ENCODE peak calls at places on chromosome 19, in four cellular contexts. K is K562, T is HL-60, A is GM12878. X is an unnamed sample.

GRCh38 chr19:50333235-50333736 is 4.1 kb upstream of the KCNC3 start:
- DNase-seq in A (peak), T (peak), K (peak), X (no peak)

GRCh38 chr19:54325194-54325621 is 12.2 kb upstream of the LILRA5 start:
- DNase-seq in K (peak), A (no peak), T (no peak), X (peak)

GRCh38 chr19:55467236-55468053 is 2.9 kb upstream of the C19orf85 start:
- DNase-seq in T (no peak), K (peak), A (no peak), X (peak)

GRCh38 chr19:2290441-2291184 is 8.6 kb upstream of the PEAK3 start:
- DNase-seq in A (no peak), T (no peak), K (no peak), X (no peak)

GRCh38 chr19:35905178-35905727 is 2.8 kb downstream of the TYROBP start:
- DNase-seq in T (no peak), K (no peak), A (no peak), X (no peak)

GRCh38 chr19:14560776-14561108 is 11.1 kb downstream of the NDUFB7 start:
- DNase-seq in T (no peak), A (no peak), K (no peak), X (no peak)

GRCh38 chr19:35256566-35256965 is 7.8 kb downstream of the LSR start:
- DNase-seq in T (no peak), A (no peak), K (no peak), X (no peak)

GRCh38 chr19:52897149-52897935 is at the start of gene ZNF320:
- DNase-seq in K (peak), T (no peak), A (peak), X (peak)

GRCh38 chr19:56107626-56108351 is 13.3 kb downstream of the ZNF787 start:
- DNase-seq in K (no peak), A (no peak), T (no peak), X (no peak)

GRCh38 chr19:34366670-34367423 is 1.9 kb downstream of the GPI start:
- DNase-seq in T (no peak), K (no peak), A (no peak), X (no peak)

GRCh38 chr19:33310606-33311325 is 8.4 kb upstream of the CEBPA start:
- DNase-seq in T (no peak), A (no peak), K (no peak), X (no peak)

GRCh38 chr19:55005684-55006488 is 32.2 kb downstream of the GP6 start:
- DNase-seq in A (peak), T (peak), K (peak), X (no peak)

GRCh38 chr19:50447053-50447452 is 14.4 kb downstream of the MYBPC2 start:
- DNase-seq in T (no peak), K (no peak), A (no peak), X (no peak)

GRCh38 chr19:30083125-30083681 is 141.2 kb downstream of the URI1 start:
- DNase-seq in T (no peak), K (no peak), A (no peak), X (no peak)

GRCh38 chr19:56177564-56178243 is 1.9 kb downstream of the GALP start:
- DNase-seq in K (no peak), T (no peak), A (no peak), X (no peak)

GRCh38 chr19:6680141-6680540 is 10.2 kb upstream of the TNFSF14 start:
- DNase-seq in T (no peak), K (no peak), A (no peak), X (no peak)

GRCh38 chr19:2711175-2711936 is 8.9 kb upstream of the GNG7 start:
- DNase-seq in T (peak), K (peak), A (no peak), X (no peak)

GRCh38 chr19:2618611-2619010 is 83.9 kb downstream of the GNG7 start:
- DNase-seq in K (no peak), A (no peak), T (no peak), X (no peak)

GRCh38 chr19:42634409-42635232 is 39.9 kb upstream of the CEACAM8 start:
- DNase-seq in K (peak), A (no peak), T (peak), X (peak)

GRCh38 chr19:33514885-33515485 is 6.6 kb downstream of the PEPD start:
- DNase-seq in K (no peak), A (no peak), T (no peak), X (no peak)

GRCh38 chr19:51571599-51571998 is 516 bp downstream of the ZNF175 start:
- DNase-seq in K (no peak), A (no peak), T (no peak), X (no peak)

GRCh38 chr19:36001605-36002004 is 6.6 kb downstream of the SDHAF1 start:
- DNase-seq in T (no peak), A (no peak), K (no peak), X (no peak)

GRCh38 chr19:30322641-30323320 is 49.4 kb upstream of the ZNF536 start:
- DNase-seq in T (no peak), K (no peak), A (no peak), X (no peak)

GRCh38 chr19:29626386-29626785 is 20.3 kb downstream of the POP4 start:
- DNase-seq in T (no peak), A (no peak), K (no peak), X (no peak)

GRCh38 chr19:50720921-50721291 is 1.3 kb upstream of the SHANK1 start:
- DNase-seq in A (no peak), T (no peak), K (no peak), X (no peak)

GRCh38 chr19:34998777-34999497 is 1.2 kb upstream of the GRAMD1A start:
- DNase-seq in T (no peak), A (no peak), K (peak), X (no peak)

GRCh38 chr19:18657590-18658365 is 20.9 kb downstream of the KLHL26 start:
- DNase-seq in T (no peak), K (peak), A (no peak), X (no peak)

GRCh38 chr19:6238643-6239281 is 41.0 kb downstream of the MLLT1 start:
- DNase-seq in K (no peak), T (no peak), A (no peak), X (peak)

GRCh38 chr19:56015756-56016155 is 29.2 kb downstream of the NLRP5 start:
- DNase-seq in A (no peak), K (peak), T (no peak), X (no peak)

GRCh38 chr19:28424662-28425430 is 788.1 kb downstream of the UQCRFS1 start:
- DNase-seq in A (no peak), K (no peak), T (no peak), X (no peak)

GRCh38 chr19:18431351-18432197 is 6.4 kb downstream of the ISYNA1 start:
- DNase-seq in A (no peak), T (no peak), K (no peak), X (no peak)

GRCh38 chr19:39915848-39916215 is 18.6 kb downstream of the FCGBP start:
- DNase-seq in K (no peak), A (no peak), T (no peak), X (no peak)

GRCh38 chr19:32719611-32720059 is at the start of gene TDRD12:
- DNase-seq in A (no peak), K (no peak), T (no peak), X (no peak)

GRCh38 chr19:51347209-51347928 is 5.4 kb upstream of the VSIG10L start:
- DNase-seq in K (no peak), T (no peak), A (no peak), X (no peak)

GRCh38 chr19:7734220-7735203 is 2.6 kb upstream of the CLEC4G start:
- DNase-seq in A (no peak), K (no peak), T (peak), X (no peak)

GRCh38 chr19:11196406-11197287 is 698 bp downstream of the KANK2 start:
- DNase-seq in T (no peak), A (no peak), K (peak), X (no peak)

DNA sequence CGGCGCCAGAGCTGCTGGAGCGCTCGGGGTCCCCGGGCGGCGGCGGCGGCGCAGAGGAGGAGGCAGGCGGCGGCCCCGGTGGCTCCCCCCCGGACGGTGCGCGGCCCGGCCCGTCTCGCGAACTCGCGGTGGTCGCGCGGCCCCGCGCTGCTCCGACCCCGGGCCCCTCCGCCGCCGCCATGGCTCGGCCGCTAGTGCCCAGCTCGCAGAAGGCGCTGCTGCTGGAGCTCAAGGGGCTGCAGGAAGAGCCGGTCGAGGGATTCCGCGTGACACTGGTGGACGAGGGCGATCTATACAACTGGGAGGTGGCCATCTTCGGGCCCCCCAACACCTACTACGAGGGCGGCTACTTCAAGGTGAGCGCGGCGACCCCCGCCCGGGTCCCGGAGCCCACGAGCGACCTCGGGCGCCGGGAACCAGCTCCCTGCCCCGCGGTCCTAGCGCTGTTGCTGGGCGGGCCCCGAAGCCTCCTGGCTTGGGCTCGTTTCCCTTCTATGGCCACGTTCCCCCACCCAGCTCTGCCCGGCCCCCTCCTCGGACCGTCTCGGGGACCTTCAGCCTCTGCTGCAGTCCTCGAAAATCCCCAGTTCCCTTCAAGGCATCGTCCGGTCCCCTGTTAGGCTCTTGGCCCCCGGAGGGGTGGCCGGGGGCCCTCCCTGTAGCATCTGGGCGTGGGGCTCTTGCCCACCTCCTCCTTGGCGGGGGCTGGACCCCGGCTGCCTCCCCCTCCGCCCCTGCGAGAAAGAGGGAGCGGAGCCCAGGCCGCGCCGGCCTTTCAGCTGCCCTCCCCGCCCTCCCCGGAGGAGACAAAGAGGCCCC is at the start of gene CDC34:
- DNase-seq in K (no peak), A (no peak), T (no peak), X (peak)
- TF ChIP-seq SPI1 in K (no peak), A (no peak), T (no peak), X (no peak)

GRCh38 chr19:57789288-57789687 is 19.8 kb downstream of the ZNF586 start:
- DNase-seq in K (no peak), A (no peak), T (no peak), X (no peak)

GRCh38 chr19:57788114-57788692 is 18.7 kb downstream of the ZNF586 start:
- DNase-seq in A (no peak), T (no peak), K (no peak), X (no peak)

GRCh38 chr19:57786286-57786685 is 16.8 kb downstream of the ZNF586 start:
- DNase-seq in A (no peak), K (no peak), T (no peak), X (no peak)

DNA sequence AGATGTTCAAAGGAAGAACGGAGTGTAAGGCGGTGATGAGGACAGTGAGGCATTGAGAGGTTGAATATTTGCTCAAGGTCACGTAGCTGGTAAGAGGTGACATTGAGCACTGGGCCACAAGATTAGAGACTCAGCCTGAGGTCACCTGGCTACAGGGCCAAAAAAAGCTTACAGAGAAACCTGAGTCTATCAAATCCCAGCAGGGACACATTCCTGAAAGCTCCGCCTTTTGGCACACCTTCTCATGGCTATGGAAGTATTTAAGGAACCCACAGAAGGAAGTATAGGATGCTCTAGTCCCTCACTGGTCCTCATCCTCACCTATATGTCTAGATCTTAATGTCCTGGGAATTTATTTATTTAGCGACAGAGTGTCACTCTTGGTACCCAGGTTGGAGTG is 17.4 kb downstream of the ZNF586 start:
- DNase-seq in T (no peak), K (no peak), A (no peak), X (no peak)
- TF ChIP-seq SPI1 in T (no peak), K (no peak), A (no peak), X (no peak)

DNA sequence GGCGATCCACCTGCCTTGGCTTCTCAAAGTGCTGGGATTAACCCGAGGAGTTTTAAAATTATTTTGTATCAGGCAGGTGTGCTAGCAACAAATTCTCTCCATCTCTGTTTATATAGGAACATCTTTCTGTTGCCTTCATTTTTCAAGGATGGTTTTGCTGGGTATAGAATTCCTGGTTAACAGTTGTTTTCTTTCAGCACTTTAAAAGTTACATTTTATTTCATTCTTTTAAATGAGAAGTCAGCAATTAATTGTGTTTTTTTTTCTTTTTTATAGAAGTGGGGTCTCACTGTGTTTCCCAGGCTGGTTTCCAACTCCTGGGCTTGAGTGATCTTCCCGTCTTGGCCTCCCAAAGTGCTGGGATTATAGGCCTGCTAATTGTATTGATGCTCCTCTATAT is 44.0 kb downstream of the DPF1 start:
- DNase-seq in A (no peak), T (no peak), K (no peak), X (no peak)
- TF ChIP-seq SPI1 in A (no peak), T (no peak), K (no peak), X (no peak)

DNA sequence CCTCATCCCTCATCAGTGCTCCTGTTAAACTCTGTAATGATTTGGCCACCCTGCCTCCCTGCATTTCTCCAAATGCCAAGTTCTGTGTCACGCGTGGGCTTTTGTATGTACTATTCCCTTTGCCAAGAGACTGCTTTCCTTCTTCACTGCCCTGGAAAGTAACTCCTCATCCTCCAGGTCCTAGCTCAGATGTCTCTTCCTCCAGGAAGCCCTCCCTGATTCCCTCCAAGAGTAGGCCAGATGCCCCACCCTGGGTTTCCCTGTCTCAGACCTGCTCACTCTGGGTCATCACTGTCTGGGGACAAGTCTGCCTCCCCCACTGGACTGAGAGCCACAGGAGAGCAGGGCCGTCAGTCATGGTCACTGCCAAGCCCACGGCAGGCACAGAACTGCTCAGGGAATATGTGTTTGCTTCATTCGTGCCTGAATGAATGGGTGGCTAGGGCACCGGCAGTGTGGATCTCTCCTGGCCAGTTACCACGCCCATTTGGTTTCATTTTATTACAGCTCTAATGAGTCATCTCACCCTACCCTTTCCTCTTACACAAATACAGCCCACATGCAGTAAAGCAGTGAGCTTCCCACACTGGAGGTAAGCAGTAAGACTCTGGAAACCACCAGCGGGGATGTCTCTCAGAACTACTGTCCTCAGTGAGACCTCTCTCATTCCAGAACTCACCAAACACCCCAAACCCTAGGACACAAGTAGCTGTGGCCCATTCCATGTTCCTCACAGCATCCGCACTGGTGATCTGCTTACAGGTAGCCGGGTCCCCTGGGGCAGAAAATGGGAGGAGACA is 12.1 kb upstream of the GPR4 start:
- DNase-seq in A (peak), K (no peak), T (peak), X (no peak)
- TF ChIP-seq SPI1 in A (no peak), K (no peak), T (no peak), X (no peak)

GRCh38 chr19:12834976-12835757 is 788 bp upstream of the RTBDN start:
- DNase-seq in A (no peak), T (no peak), K (peak), X (no peak)
- TF ChIP-seq SPI1 in A (no peak), T (no peak), K (no peak), X (no peak)

DNA sequence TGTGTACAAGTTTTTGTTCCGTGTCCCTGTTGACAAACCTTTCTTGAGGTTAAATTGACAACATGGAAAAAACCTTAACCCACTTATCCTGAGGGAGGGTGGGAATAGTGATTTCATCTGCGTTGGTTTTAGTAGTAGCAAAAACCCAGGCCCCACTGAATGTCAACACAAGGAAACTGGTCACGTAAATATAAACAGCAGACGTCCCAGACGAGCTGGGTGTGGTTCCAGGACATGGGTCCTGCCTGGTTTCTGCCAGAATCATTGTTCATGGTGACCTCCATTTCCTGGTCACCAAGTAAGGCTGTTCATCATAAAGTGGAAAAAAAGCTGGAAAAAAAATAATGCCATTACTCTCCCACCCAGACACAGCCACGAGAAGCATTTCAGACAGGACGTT is 16.9 kb upstream of the F2RL3 start:
- DNase-seq in T (no peak), A (no peak), K (no peak), X (no peak)
- TF ChIP-seq SPI1 in T (no peak), A (no peak), K (no peak), X (no peak)

DNA sequence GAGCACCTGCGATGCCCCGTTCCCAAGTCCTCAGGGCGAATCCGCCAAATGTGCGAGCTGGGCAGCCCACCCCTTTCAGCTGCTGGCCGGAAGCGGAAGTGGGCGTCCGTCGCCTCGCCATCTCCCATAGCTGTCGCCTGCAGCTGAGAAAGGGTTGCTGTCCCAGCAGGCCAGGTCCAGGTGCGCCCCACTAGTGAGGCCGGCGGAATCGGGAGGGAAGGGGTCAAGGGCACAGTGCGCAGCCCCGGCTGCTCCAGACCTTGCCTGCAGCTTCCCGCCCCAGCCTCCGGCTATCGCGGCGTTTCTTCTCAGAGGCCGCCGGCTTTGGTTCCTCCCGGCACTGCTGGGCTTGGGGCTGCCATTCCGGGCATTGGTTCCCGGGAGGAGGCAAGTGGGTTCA is at the start of gene ZNF177:
- DNase-seq in K (peak), T (no peak), A (no peak), X (no peak)
- TF ChIP-seq SPI1 in K (peak), T (no peak), A (no peak), X (no peak)

GRCh38 chr19:49231804-49232203 is 74.2 kb downstream of the TRPM4 start:
- DNase-seq in T (no peak), K (no peak), A (peak), X (no peak)
- TF ChIP-seq SPI1 in T (no peak), K (no peak), A (no peak), X (no peak)

GRCh38 chr19:46076031-46076880 is 35.5 kb upstream of the IGFL4 start:
- DNase-seq in A (no peak), K (no peak), T (no peak), X (no peak)

GRCh38 chr19:46080561-46080960 is 39.8 kb upstream of the IGFL4 start:
- DNase-seq in A (no peak), K (no peak), T (no peak), X (no peak)

GRCh38 chr19:46077815-46078167 is 37.0 kb upstream of the IGFL4 start:
- DNase-seq in A (no peak), T (no peak), K (no peak), X (no peak)

GRCh38 chr19:46073268-46073922 is 32.6 kb upstream of the IGFL4 start:
- DNase-seq in K (no peak), A (no peak), T (peak), X (no peak)

GRCh38 chr19:46076951-46077814 is 36.4 kb upstream of the IGFL4 start:
- DNase-seq in K (peak), T (peak), A (no peak), X (peak)
- TF ChIP-seq SPI1 in K (no peak), T (no peak), A (no peak), X (no peak)

X was measured in GM12891.